ENCODE peak calls at places on chromosomes 7 and 10, in ten cellular contexts. K, B, T, Z, O, C, P, Q, H and J are unnamed samples.

GRCh38 chr10:47073967-47074366 is 162.7 kb downstream of the PTPN20 start:
- DNase-seq in C (no peak), Q (no peak), B (no peak), T (no peak), Z (no peak), O (no peak), P (no peak), H (no peak), K (peak), J (no peak)

GRCh38 chr10:60237977-60238376 is 151.7 kb downstream of the ANK3 start:
- DNase-seq in Q (no peak), O (no peak), K (no peak), T (no peak), Z (peak), P (no peak), H (no peak), C (no peak), B (peak), J (no peak)

GRCh38 chr10:125727436-125727835 is 7.9 kb downstream of the EDRF1 start:
- DNase-seq in P (no peak), Z (no peak), H (no peak), B (no peak), T (no peak), Q (no peak), C (no peak), K (no peak), O (no peak), J (no peak)

GRCh38 chr7:3559178-3559765 is 258.2 kb downstream of the SDK1 start:
- DNase-seq in C (no peak), B (peak), T (peak), H (no peak), K (no peak), Q (peak), O (peak), P (peak), Z (no peak), J (no peak)

GRCh38 chr10:121559321-121559720 is 38.9 kb downstream of the FGFR2 start:
- DNase-seq in K (no peak), Q (no peak), Z (no peak), T (no peak), H (no peak), O (no peak), B (no peak), P (no peak), C (no peak), J (no peak)

GRCh38 chr7:47357398-47357797 is 224.5 kb downstream of the TNS3 start:
- DNase-seq in H (no peak), Q (no peak), B (no peak), C (no peak), K (no peak), Z (no peak), P (no peak), T (no peak), O (no peak), J (no peak)

GRCh38 chr10:50740351-50740688 is 584 bp downstream of the ASAH2B start:
- DNase-seq in B (peak), T (peak), C (no peak), H (no peak), O (peak), Q (no peak), P (no peak), K (no peak), Z (peak), J (no peak)

GRCh38 chr10:23055424-23056191 is 39.8 kb upstream of the MSRB2 start:
- DNase-seq in T (no peak), Q (no peak), H (no peak), B (no peak), O (no peak), K (no peak), P (no peak), Z (no peak), C (no peak), J (no peak)

GRCh38 chr7:95420996-95421846 is 13.6 kb downstream of the PON2 start:
- DNase-seq in C (no peak), P (no peak), T (peak), Q (peak), O (no peak), K (no peak), Z (no peak), H (no peak), B (no peak), J (no peak)

GRCh38 chr10:11204355-11204879 is 186.7 kb downstream of the CELF2 start:
- DNase-seq in H (no peak), Q (no peak), T (no peak), Z (no peak), C (no peak), B (no peak), P (no peak), O (no peak), K (no peak), J (peak)

GRCh38 chr7:37150180-37150579 is 298.5 kb downstream of the ELMO1 start:
- DNase-seq in B (no peak), C (no peak), Q (no peak), Z (no peak), P (no peak), O (no peak), K (no peak), H (no peak), T (no peak), J (no peak)

GRCh38 chr7:28078036-28078901 is 102.3 kb downstream of the JAZF1 start:
- DNase-seq in H (peak), B (peak), Q (no peak), T (no peak), C (no peak), Z (peak), K (no peak), P (no peak), O (peak), J (no peak)

GRCh38 chr10:124521429-124521871 is 59.8 kb downstream of the LHPP start:
- DNase-seq in B (no peak), P (no peak), C (no peak), K (peak), O (no peak), T (no peak), H (no peak), Z (no peak), Q (no peak), J (no peak)

GRCh38 chr10:101563497-101564040 is 24.5 kb downstream of the POLL start:
- DNase-seq in C (no peak), K (no peak), O (no peak), Q (no peak), B (no peak), Z (no peak), T (no peak), H (no peak), P (no peak), J (no peak)